ENCODE peak calls at places on chromosome 21, in nine cellular contexts. One of them, this sample, is unnamed.

GRCh38 chr21:14900611-14901010 is 164.2 kb downstream of the NRIP1 start:
- DNase-seq in cardiac muscle cell: no peak
- DNase-seq in heart left ventricle: no peak
- DNase-seq in GM12865: no peak
- DNase-seq in lower lobe of right lung: no peak
- DNase-seq in epithelial cell of esophagus: peak
- DNase-seq in astrocyte of the spinal cord: peak
- DNase-seq in A549: no peak
- DNase-seq in NB4: no peak
- DNase-seq in this sample: peak

GRCh38 chr21:38660333-38661295 is 145.1 kb upstream of the ETS2 start:
- DNase-seq in cardiac muscle cell: peak
- DNase-seq in heart left ventricle: peak
- DNase-seq in GM12865: no peak
- DNase-seq in lower lobe of right lung: peak
- DNase-seq in epithelial cell of esophagus: peak
- DNase-seq in astrocyte of the spinal cord: no peak
- DNase-seq in A549: no peak
- DNase-seq in NB4: peak
- DNase-seq in this sample: no peak

GRCh38 chr21:37909936-37910335 is 6.3 kb downstream of the KCNJ6 start:
- DNase-seq in cardiac muscle cell: no peak
- DNase-seq in heart left ventricle: no peak
- DNase-seq in GM12865: no peak
- DNase-seq in lower lobe of right lung: no peak
- DNase-seq in epithelial cell of esophagus: no peak
- DNase-seq in astrocyte of the spinal cord: no peak
- DNase-seq in A549: no peak
- DNase-seq in NB4: no peak
- DNase-seq in this sample: no peak

GRCh38 chr21:39386194-39386593 is 37.3 kb upstream of the HMGN1 start:
- DNase-seq in cardiac muscle cell: peak
- DNase-seq in heart left ventricle: no peak
- DNase-seq in GM12865: no peak
- DNase-seq in lower lobe of right lung: no peak
- DNase-seq in epithelial cell of esophagus: peak
- DNase-seq in astrocyte of the spinal cord: peak
- DNase-seq in A549: no peak
- DNase-seq in NB4: peak
- DNase-seq in this sample: peak

GRCh38 chr21:34908424-34909055 is 140.6 kb downstream of the RUNX1 start:
- DNase-seq in cardiac muscle cell: peak
- DNase-seq in heart left ventricle: no peak
- DNase-seq in GM12865: no peak
- DNase-seq in lower lobe of right lung: no peak
- DNase-seq in epithelial cell of esophagus: peak
- DNase-seq in astrocyte of the spinal cord: no peak
- DNase-seq in A549: peak
- DNase-seq in NB4: peak
- DNase-seq in this sample: peak

GRCh38 chr21:35324372-35325220 is 275.5 kb upstream of the RUNX1 start:
- DNase-seq in cardiac muscle cell: peak
- DNase-seq in heart left ventricle: no peak
- DNase-seq in GM12865: no peak
- DNase-seq in lower lobe of right lung: no peak
- DNase-seq in epithelial cell of esophagus: peak
- DNase-seq in astrocyte of the spinal cord: peak
- DNase-seq in A549: no peak
- DNase-seq in NB4: no peak
- DNase-seq in this sample: peak

GRCh38 chr21:32406405-32406804 is 6.1 kb upstream of the EVA1C start:
- DNase-seq in cardiac muscle cell: no peak
- DNase-seq in heart left ventricle: no peak
- DNase-seq in GM12865: no peak
- DNase-seq in lower lobe of right lung: no peak
- DNase-seq in epithelial cell of esophagus: no peak
- DNase-seq in astrocyte of the spinal cord: no peak
- DNase-seq in A549: no peak
- DNase-seq in NB4: no peak
- DNase-seq in this sample: no peak

GRCh38 chr21:42389449-42389835 is 6.4 kb downstream of the TMPRSS3 start:
- DNase-seq in cardiac muscle cell: no peak
- DNase-seq in heart left ventricle: no peak
- DNase-seq in GM12865: no peak
- DNase-seq in lower lobe of right lung: no peak
- DNase-seq in epithelial cell of esophagus: no peak
- DNase-seq in astrocyte of the spinal cord: no peak
- DNase-seq in A549: no peak
- DNase-seq in NB4: no peak
- DNase-seq in this sample: no peak

GRCh38 chr21:43187715-43188114 is 18.9 kb downstream of the CRYAA start:
- DNase-seq in cardiac muscle cell: no peak
- DNase-seq in heart left ventricle: no peak
- DNase-seq in GM12865: no peak
- DNase-seq in lower lobe of right lung: no peak
- DNase-seq in epithelial cell of esophagus: no peak
- DNase-seq in astrocyte of the spinal cord: no peak
- DNase-seq in A549: no peak
- DNase-seq in NB4: no peak
- DNase-seq in this sample: no peak

GRCh38 chr21:41681336-41681801 is 85.5 kb downstream of the RIPK4 start:
- DNase-seq in cardiac muscle cell: no peak
- DNase-seq in heart left ventricle: no peak
- DNase-seq in GM12865: no peak
- DNase-seq in lower lobe of right lung: no peak
- DNase-seq in epithelial cell of esophagus: peak
- DNase-seq in astrocyte of the spinal cord: no peak
- DNase-seq in A549: no peak
- DNase-seq in NB4: no peak
- DNase-seq in this sample: no peak

DNA sequence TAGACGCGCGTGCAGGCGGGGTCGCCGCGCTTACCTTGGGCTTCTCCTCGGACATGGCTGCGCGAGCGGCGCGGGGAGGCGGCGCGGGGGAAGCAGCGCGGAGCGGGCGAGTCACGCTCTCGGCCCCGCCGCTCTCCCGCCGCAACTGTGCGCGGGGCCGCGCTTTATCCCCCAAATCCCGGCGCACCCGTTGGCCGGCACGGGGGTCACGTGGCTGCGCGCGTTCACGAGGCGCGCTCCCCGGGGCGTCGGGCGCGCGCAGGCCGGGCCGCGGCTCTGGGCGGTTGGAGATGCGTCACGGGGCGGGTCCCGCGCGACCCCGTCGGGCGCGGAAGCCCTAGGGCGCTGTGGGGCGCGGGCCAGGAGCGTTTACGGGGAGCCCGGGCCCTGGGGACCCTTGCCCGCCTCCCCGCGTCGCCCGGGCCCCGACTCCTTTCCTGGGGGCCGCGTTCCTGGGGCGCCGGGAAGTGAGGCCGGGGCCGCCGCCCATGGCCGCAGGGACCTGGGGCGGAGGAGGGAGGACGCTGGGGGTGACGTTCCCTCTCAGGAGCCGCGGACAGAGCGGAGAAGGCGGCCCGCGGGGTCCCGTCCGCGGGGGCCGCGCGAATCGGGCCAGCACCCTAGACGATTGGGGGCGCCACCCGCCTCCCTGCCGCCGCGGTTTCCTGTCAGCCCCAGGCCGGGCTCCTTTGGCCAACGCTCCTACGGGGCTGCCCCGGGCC is at the start of gene SUMO3:
- DNase-seq in cardiac muscle cell: peak
- DNase-seq in heart left ventricle: peak
- DNase-seq in GM12865: peak
- DNase-seq in lower lobe of right lung: peak
- DNase-seq in epithelial cell of esophagus: peak
- DNase-seq in astrocyte of the spinal cord: peak
- DNase-seq in A549: peak
- DNase-seq in NB4: peak
- DNase-seq in this sample: peak
- H3K4me3 ChIP-seq in cardiac muscle cell: peak
- H3K4me3 ChIP-seq in heart left ventricle: peak
- H3K4me3 ChIP-seq in GM12865: peak
- H3K4me3 ChIP-seq in lower lobe of right lung: peak
- H3K4me3 ChIP-seq in epithelial cell of esophagus: peak
- H3K4me3 ChIP-seq in astrocyte of the spinal cord: peak
- H3K4me3 ChIP-seq in A549: peak
- H3K4me3 ChIP-seq in NB4: peak
- H3K4me3 ChIP-seq in this sample: peak

GRCh38 chr21:27462786-27463185 is 495.9 kb upstream of the ADAMTS5 start:
- DNase-seq in cardiac muscle cell: no peak
- DNase-seq in heart left ventricle: no peak
- DNase-seq in GM12865: no peak
- DNase-seq in lower lobe of right lung: no peak
- DNase-seq in epithelial cell of esophagus: no peak
- DNase-seq in astrocyte of the spinal cord: no peak
- DNase-seq in A549: no peak
- DNase-seq in NB4: no peak
- DNase-seq in this sample: no peak

GRCh38 chr21:27464643-27465042 is 497.8 kb upstream of the ADAMTS5 start:
- DNase-seq in cardiac muscle cell: no peak
- DNase-seq in heart left ventricle: no peak
- DNase-seq in GM12865: no peak
- DNase-seq in lower lobe of right lung: no peak
- DNase-seq in epithelial cell of esophagus: peak
- DNase-seq in astrocyte of the spinal cord: peak
- DNase-seq in A549: no peak
- DNase-seq in NB4: no peak
- DNase-seq in this sample: no peak

GRCh38 chr21:27466175-27466574 is 499.3 kb upstream of the ADAMTS5 start:
- DNase-seq in cardiac muscle cell: peak
- DNase-seq in heart left ventricle: no peak
- DNase-seq in GM12865: peak
- DNase-seq in lower lobe of right lung: no peak
- DNase-seq in epithelial cell of esophagus: no peak
- DNase-seq in astrocyte of the spinal cord: no peak
- DNase-seq in A549: no peak
- DNase-seq in NB4: peak
- DNase-seq in this sample: no peak
- TF ChIP-seq CTCF in cardiac muscle cell: peak
- TF ChIP-seq CTCF in heart left ventricle: peak
- TF ChIP-seq CTCF in GM12865: no peak
- TF ChIP-seq CTCF in lower lobe of right lung: no peak
- TF ChIP-seq CTCF in epithelial cell of esophagus: peak
- TF ChIP-seq CTCF in astrocyte of the spinal cord: peak
- TF ChIP-seq CTCF in A549: no peak
- TF ChIP-seq CTCF in NB4: peak
- TF ChIP-seq CTCF in this sample: peak

DNA sequence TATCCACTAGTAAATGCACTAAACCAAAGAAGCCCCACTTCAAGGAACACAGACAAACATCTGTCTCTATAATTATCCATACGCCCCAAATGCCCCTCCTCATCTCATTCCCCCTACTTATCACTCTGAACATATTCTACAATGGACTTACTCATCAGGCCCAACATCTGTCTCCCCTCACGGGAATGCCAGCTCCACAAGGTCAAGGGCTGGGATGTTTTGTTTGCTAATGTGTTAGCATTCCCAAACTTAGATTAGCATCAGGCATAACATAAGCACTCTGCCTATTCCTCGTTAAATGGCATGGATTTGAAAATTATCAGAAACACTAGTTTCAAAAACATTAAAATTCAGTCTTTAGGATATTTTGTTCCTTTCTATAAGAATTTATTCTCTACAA is 279.4 kb downstream of the DSCAM start:
- DNase-seq in cardiac muscle cell: no peak
- DNase-seq in heart left ventricle: no peak
- DNase-seq in GM12865: no peak
- DNase-seq in lower lobe of right lung: no peak
- DNase-seq in epithelial cell of esophagus: no peak
- DNase-seq in astrocyte of the spinal cord: no peak
- DNase-seq in A549: no peak
- DNase-seq in NB4: no peak
- DNase-seq in this sample: no peak
- H3K4me3 ChIP-seq in cardiac muscle cell: no peak
- H3K4me3 ChIP-seq in heart left ventricle: no peak
- H3K4me3 ChIP-seq in GM12865: no peak
- H3K4me3 ChIP-seq in lower lobe of right lung: no peak
- H3K4me3 ChIP-seq in epithelial cell of esophagus: no peak
- H3K4me3 ChIP-seq in astrocyte of the spinal cord: no peak
- H3K4me3 ChIP-seq in A549: no peak
- H3K4me3 ChIP-seq in NB4: no peak
- H3K4me3 ChIP-seq in this sample: no peak

GRCh38 chr21:26966360-26966977 is 419 bp downstream of the ADAMTS5 start:
- DNase-seq in cardiac muscle cell: peak
- DNase-seq in heart left ventricle: no peak
- DNase-seq in GM12865: no peak
- DNase-seq in lower lobe of right lung: peak
- DNase-seq in epithelial cell of esophagus: peak
- DNase-seq in astrocyte of the spinal cord: peak
- DNase-seq in A549: no peak
- DNase-seq in NB4: peak
- DNase-seq in this sample: peak

GRCh38 chr21:26965091-26965566 is 1.8 kb downstream of the ADAMTS5 start:
- DNase-seq in cardiac muscle cell: no peak
- DNase-seq in heart left ventricle: no peak
- DNase-seq in GM12865: no peak
- DNase-seq in lower lobe of right lung: no peak
- DNase-seq in epithelial cell of esophagus: no peak
- DNase-seq in astrocyte of the spinal cord: peak
- DNase-seq in A549: no peak
- DNase-seq in NB4: no peak
- DNase-seq in this sample: no peak

GRCh38 chr21:26966978-26967913 is at the start of gene ADAMTS5:
- DNase-seq in cardiac muscle cell: peak
- DNase-seq in heart left ventricle: peak
- DNase-seq in GM12865: no peak
- DNase-seq in lower lobe of right lung: peak
- DNase-seq in epithelial cell of esophagus: peak
- DNase-seq in astrocyte of the spinal cord: peak
- DNase-seq in A549: no peak
- DNase-seq in NB4: peak
- DNase-seq in this sample: peak

GRCh38 chr21:26964379-26964778 is 2.5 kb downstream of the ADAMTS5 start:
- DNase-seq in cardiac muscle cell: peak
- DNase-seq in heart left ventricle: peak
- DNase-seq in GM12865: no peak
- DNase-seq in lower lobe of right lung: no peak
- DNase-seq in epithelial cell of esophagus: no peak
- DNase-seq in astrocyte of the spinal cord: no peak
- DNase-seq in A549: no peak
- DNase-seq in NB4: no peak
- DNase-seq in this sample: peak

DNA sequence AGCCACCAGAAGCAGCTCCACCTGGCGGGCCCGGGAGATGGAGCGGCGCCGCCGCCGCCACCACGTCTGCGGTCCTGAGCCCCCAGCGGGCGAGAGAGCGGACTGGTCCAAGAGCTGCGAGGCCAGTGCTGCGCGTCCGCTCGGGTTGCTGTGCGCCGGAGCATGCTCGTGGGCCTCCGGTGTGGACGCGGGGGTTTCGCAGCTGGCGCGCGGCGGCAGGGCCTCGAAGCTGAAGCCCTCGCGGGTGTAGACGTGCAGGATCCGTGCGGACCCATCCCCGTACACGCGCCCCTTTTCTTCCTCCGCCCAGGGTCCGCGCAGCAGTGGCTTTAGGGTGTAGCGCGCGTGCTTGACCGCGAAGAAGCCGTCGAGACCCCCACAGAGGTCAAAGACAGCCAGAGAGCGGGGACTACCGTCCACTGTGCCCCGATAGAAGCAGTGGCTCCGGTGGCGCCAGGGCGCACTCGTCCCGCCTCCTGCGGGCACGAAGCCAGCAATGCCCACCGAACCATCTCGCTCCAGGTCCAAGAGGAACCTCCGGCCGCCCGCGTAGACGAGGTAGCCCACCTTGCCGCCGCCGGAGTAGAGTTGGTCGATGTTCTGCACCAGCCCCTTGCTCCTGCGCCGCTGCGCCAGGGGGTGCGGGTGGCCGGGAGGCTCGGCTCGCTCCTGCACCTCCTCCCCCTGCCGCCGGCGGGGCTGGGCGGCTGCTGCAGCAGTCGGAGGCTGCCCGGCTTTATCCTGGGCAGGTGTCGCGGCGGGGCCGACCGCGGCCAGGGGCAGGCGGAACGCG is 1.1 kb downstream of the ADAMTS5 start:
- DNase-seq in cardiac muscle cell: peak
- DNase-seq in heart left ventricle: peak
- DNase-seq in GM12865: no peak
- DNase-seq in lower lobe of right lung: peak
- DNase-seq in epithelial cell of esophagus: peak
- DNase-seq in astrocyte of the spinal cord: no peak
- DNase-seq in A549: no peak
- DNase-seq in NB4: no peak
- DNase-seq in this sample: peak
- TF ChIP-seq CTCF in cardiac muscle cell: peak
- TF ChIP-seq CTCF in heart left ventricle: peak
- TF ChIP-seq CTCF in GM12865: no peak
- TF ChIP-seq CTCF in lower lobe of right lung: peak
- TF ChIP-seq CTCF in epithelial cell of esophagus: no peak
- TF ChIP-seq CTCF in astrocyte of the spinal cord: peak
- TF ChIP-seq CTCF in A549: no peak
- TF ChIP-seq CTCF in NB4: no peak
- TF ChIP-seq CTCF in this sample: peak